ENCODE peak calls at places on chromosome 7, in four cellular contexts. A is ovary, B is transverse colon, F is fibroblast of lung. N is an unnamed sample.

GRCh38 chr7:55155351-55156117 is 136.7 kb downstream of the EGFR start:
- DNase-seq in A (no peak), B (no peak), F (no peak), N (no peak)

GRCh38 chr7:34949356-34949755 is 87.9 kb downstream of the DPY19L1 start:
- DNase-seq in A (no peak), F (peak), B (no peak), N (no peak)

GRCh38 chr7:87926581-87927461 is 7.2 kb upstream of the ADAM22 start:
- DNase-seq in F (no peak), B (peak), A (no peak), N (peak)

GRCh38 chr7:150404172-150404784 is 25.1 kb downstream of the ZNF775 start:
- DNase-seq in A (no peak), F (no peak), B (peak), N (no peak)

GRCh38 chr7:10429516-10429915 is 544.2 kb upstream of the PHF14 start:
- DNase-seq in B (no peak), F (no peak), A (no peak), N (no peak)

GRCh38 chr7:10889266-10889898 is 84.3 kb upstream of the PHF14 start:
- DNase-seq in B (peak), F (peak), A (no peak), N (peak)

GRCh38 chr7:69937097-69937496 is 338.8 kb downstream of the AUTS2 start:
- DNase-seq in A (no peak), B (no peak), F (no peak), N (no peak)

GRCh38 chr7:36747251-36747968 is 23.1 kb upstream of the AOAH start:
- DNase-seq in A (no peak), F (peak), B (no peak), N (peak)

GRCh38 chr7:87575521-87575920 is 25.2 kb downstream of the ABCB1 start:
- DNase-seq in B (no peak), F (no peak), A (no peak), N (no peak)

GRCh38 chr7:31488562-31489203 is 25.2 kb upstream of the ITPRID1 start:
- DNase-seq in A (no peak), B (peak), F (peak), N (no peak)

GRCh38 chr7:77877800-77878199 is 79.2 kb downstream of the PHTF2 start:
- DNase-seq in A (no peak), F (peak), B (no peak), N (peak)

GRCh38 chr7:47580175-47580701 is 1.7 kb downstream of the TNS3 start:
- DNase-seq in F (peak), B (peak), A (no peak), N (no peak)
- H3K4me3 ChIP-seq in F (peak), B (no peak), A (peak), N (peak)

GRCh38 chr7:135447783-135448182 is 62.1 kb downstream of the CNOT4 start:
- DNase-seq in F (no peak), A (no peak), B (no peak), N (no peak)

GRCh38 chr7:135448753-135449152 is 61.1 kb downstream of the CNOT4 start:
- DNase-seq in B (no peak), F (peak), A (no peak), N (no peak)

GRCh38 chr7:135454060-135454459 is 55.8 kb downstream of the CNOT4 start:
- DNase-seq in A (no peak), F (no peak), B (no peak), N (no peak)

GRCh38 chr7:135445690-135446089 is 64.2 kb downstream of the CNOT4 start:
- DNase-seq in A (no peak), B (no peak), F (no peak), N (no peak)

GRCh38 chr7:135449467-135449866 is 60.4 kb downstream of the CNOT4 start:
- DNase-seq in A (no peak), F (no peak), B (no peak), N (no peak)
- H3K4me3 ChIP-seq in A (no peak), F (no peak), B (no peak), N (no peak)

GRCh38 chr7:140398821-140399220 is 491 bp upstream of the SLC37A3 start:
- DNase-seq in F (no peak), B (no peak), A (no peak), N (no peak)

GRCh38 chr7:140403878-140404564 is at the start of gene RAB19:
- DNase-seq in A (no peak), B (peak), F (no peak), N (no peak)

GRCh38 chr7:140402178-140402835 is 1.6 kb upstream of the RAB19 start:
- DNase-seq in F (peak), A (no peak), B (no peak), N (peak)

GRCh38 chr7:140400381-140400780 is 2.1 kb upstream of the SLC37A3 start:
- DNase-seq in B (no peak), A (no peak), F (no peak), N (no peak)

DNA sequence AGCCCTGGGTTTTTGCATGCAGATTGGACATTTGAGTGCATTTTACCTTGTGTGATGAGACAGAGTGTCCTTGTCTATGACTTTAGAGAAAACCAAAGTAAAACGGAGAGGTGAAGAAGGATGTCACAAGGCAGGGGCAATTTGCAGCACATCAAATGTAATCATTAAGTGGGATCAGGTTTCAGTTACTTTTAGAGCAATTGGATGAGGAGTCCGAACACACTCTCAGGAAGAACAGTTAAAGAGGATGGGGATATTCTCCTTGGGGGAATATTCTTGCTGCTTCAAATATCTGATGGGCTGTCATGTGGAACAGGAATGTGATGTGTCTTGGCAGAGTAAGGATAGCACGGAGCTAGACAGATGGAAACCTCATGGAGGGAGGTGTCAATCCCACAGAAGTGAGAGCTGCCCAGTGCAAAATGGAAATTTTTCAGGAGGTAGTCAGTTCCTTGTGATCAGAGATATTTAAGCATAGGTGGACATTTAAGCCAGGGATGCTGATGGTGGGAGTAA is 765 bp downstream of the RAB19 start:
- DNase-seq in F (no peak), B (no peak), A (no peak), N (no peak)
- H3K4me3 ChIP-seq in F (no peak), B (peak), A (no peak), N (no peak)

GRCh38 chr7:101114492-101114891 is 12.4 kb upstream of the SERPINE1 start:
- DNase-seq in F (no peak), A (no peak), B (no peak), N (no peak)

GRCh38 chr7:101115215-101115614 is 11.7 kb upstream of the SERPINE1 start:
- DNase-seq in F (no peak), B (no peak), A (no peak), N (no peak)

GRCh38 chr7:101111261-101111660 is 15.6 kb upstream of the SERPINE1 start:
- DNase-seq in A (no peak), B (no peak), F (no peak), N (no peak)

GRCh38 chr7:101112233-101112632 is 14.7 kb upstream of the SERPINE1 start:
- DNase-seq in F (peak), B (no peak), A (peak), N (peak)

GRCh38 chr7:101113860-101114259 is 13.0 kb upstream of the SERPINE1 start:
- DNase-seq in B (no peak), F (no peak), A (no peak), N (no peak)
- H3K4me3 ChIP-seq in B (no peak), F (no peak), A (no peak), N (no peak)

DNA sequence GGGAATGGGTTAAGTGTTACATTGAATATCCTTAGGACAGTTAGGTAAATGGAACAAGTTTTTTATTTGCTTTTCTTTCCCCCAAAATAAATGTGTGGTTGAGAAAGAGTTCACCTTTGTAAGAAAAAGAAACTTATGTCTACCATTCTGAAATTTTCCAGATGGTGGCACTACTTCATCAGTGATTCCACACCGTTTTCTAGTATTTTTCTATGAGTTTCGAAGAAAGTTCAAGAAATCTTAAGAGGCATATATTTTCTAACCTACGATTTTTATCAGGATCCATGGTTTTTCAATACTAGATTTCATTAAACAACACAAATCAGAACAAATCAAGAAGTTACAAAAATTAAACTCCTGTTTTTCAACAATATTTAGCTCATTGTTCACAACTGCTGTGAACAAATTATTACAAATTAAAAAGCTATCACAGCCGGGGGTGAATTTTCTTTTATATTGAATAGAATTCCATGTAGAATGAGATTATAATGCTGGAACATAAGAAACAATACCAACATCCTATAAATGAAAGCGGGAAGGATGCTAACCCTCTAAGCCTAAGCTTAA is 163.1 kb upstream of the NPVF start:
- DNase-seq in A (no peak), B (no peak), F (peak), N (no peak)
- H3K4me3 ChIP-seq in A (no peak), B (no peak), F (no peak), N (no peak)

GRCh38 chr7:76281706-76282343 is 20.6 kb upstream of the HSPB1 start:
- DNase-seq in B (no peak), A (no peak), F (no peak), N (no peak)
- H3K4me3 ChIP-seq in B (no peak), A (peak), F (peak), N (peak)

DNA sequence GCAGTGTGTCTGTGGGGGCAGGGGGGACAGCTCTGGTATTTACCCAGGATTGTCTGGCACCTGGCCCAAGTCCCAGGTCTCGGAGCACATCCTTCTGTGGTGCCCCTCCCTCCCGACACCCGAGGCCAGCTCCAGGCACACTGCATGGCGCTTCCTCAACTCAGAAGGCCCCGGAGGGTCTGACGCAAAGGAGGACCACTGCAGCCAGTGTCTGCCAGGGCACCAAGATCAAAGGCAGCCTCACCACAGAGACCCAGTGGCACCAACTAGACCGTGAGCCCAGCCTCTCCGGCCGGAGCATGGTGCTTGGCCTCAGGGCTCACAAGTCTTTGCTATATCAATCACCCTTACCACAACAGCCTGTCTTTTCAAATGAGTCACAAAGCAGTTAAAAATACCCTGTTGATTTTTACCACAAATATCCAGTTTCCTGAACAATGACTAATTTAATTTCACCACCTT is 99.3 kb upstream of the DDC start:
- DNase-seq in F (peak), A (no peak), B (no peak), N (no peak)
- H3K4me3 ChIP-seq in F (no peak), A (no peak), B (no peak), N (no peak)

DNA sequence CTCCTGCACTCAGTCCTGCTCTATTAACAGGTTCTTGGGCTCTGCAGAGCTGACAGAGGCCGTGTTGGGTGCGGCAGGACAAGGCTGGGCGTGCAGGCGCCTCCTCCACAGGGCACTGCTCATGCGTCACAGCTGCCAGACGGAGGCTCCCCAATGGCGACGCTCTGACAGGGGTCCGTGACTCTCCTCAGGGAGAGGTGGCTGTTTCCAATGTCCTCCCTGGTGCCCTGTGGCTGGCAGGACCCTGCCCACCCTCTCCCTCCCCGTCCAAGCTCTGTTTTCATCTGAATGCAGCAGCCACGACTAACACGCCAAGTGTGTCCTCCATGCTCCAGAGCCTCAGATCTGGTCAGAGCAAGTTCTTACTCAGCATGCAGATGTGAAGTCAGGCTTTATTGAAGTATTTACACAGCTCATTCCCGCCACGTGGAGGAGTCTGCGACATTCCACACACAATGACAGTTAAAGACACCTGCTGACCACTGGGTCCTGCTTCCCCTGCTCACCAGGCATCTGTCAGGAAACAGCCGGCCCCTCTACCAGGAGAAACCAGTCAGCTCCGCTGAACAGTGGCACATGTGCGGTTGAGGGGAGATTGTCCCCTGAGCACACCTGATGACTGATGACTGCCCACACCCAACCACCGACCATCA is 116.7 kb downstream of the VIPR2 start:
- DNase-seq in B (peak), F (no peak), A (peak), N (no peak)
- H3K4me3 ChIP-seq in B (no peak), F (no peak), A (no peak), N (no peak)

N was measured in skeletal muscle cell.